ENCODE peak calls at places on chromosomes 13 and 19, in six cellular contexts. I, J, C, P, Z and D are unnamed samples.

GRCh38 chr19:4715529-4716221 is 8.0 kb downstream of the DPP9 start:
- DNase-seq in I (no peak), J (no peak), C (no peak), P (no peak), Z (no peak), D (no peak)

GRCh38 chr13:28984825-28985224 is 164.7 kb downstream of the MTUS2 start:
- DNase-seq in I (no peak), J (no peak), C (no peak), P (no peak), Z (no peak), D (no peak)

GRCh38 chr13:104984296-104984818 is 1551.1 kb downstream of the EFNB2 start:
- DNase-seq in I (no peak), J (peak), C (no peak), P (no peak), Z (no peak), D (no peak)

GRCh38 chr19:47239610-47240296 is 8.8 kb upstream of the BBC3 start:
- DNase-seq in I (peak), J (peak), C (no peak), P (no peak), Z (no peak), D (no peak)

GRCh38 chr19:54905908-54906511 is at the start of gene NCR1:
- DNase-seq in I (peak), J (no peak), C (no peak), P (no peak), Z (no peak), D (no peak)

GRCh38 chr13:77479326-77479725 is 56.2 kb upstream of the SCEL start:
- DNase-seq in I (no peak), J (no peak), C (no peak), P (no peak), Z (no peak), D (no peak)

GRCh38 chr19:30371960-30372824 is at the start of gene ZNF536:
- DNase-seq in I (no peak), J (no peak), C (no peak), P (no peak), Z (no peak), D (no peak)

GRCh38 chr19:7393934-7394508 is 45.3 kb downstream of the ARHGEF18 start:
- DNase-seq in I (no peak), J (no peak), C (no peak), P (no peak), Z (no peak), D (no peak)

GRCh38 chr19:38034153-38034835 is 127.3 kb downstream of the SIPA1L3 start:
- DNase-seq in I (no peak), J (peak), C (no peak), P (no peak), Z (no peak), D (no peak)

GRCh38 chr19:40907968-40908735 is 26.1 kb upstream of the CYP2A7 start:
- DNase-seq in I (peak), J (no peak), C (no peak), P (no peak), Z (no peak), D (no peak)

GRCh38 chr13:60009300-60010248 is 154.2 kb downstream of the DIAPH3 start:
- DNase-seq in I (no peak), J (no peak), C (no peak), P (no peak), Z (no peak), D (no peak)

GRCh38 chr13:50389726-50390125 is 374.5 kb downstream of the KCNRG start:
- DNase-seq in I (no peak), J (no peak), C (no peak), P (no peak), Z (no peak), D (no peak)

GRCh38 chr19:40744554-40745401 is 5.5 kb downstream of the ACTMAP start:
- DNase-seq in I (peak), J (no peak), C (no peak), P (no peak), Z (no peak), D (no peak)

GRCh38 chr19:44807162-44807561 is 1.7 kb upstream of the BCAM start:
- DNase-seq in I (no peak), J (no peak), C (no peak), P (no peak), Z (no peak), D (no peak)

GRCh38 chr13:30331331-30331771 is 24.0 kb upstream of the KATNAL1 start:
- DNase-seq in I (no peak), J (no peak), C (no peak), P (no peak), Z (no peak), D (no peak)

GRCh38 chr19:16207490-16208025 is 9.8 kb downstream of the AP1M1 start:
- DNase-seq in I (no peak), J (no peak), C (no peak), P (no peak), Z (no peak), D (no peak)

GRCh38 chr19:9782282-9782681 is 13.7 kb upstream of the ZNF846 start:
- DNase-seq in I (no peak), J (no peak), C (no peak), P (no peak), Z (no peak), D (no peak)

GRCh38 chr13:20219585-20219984 is 12.5 kb downstream of the GJB6 start:
- DNase-seq in I (peak), J (no peak), C (no peak), P (no peak), Z (no peak), D (no peak)

GRCh38 chr13:40205771-40206240 is 460.6 kb downstream of the FOXO1 start:
- DNase-seq in I (no peak), J (no peak), C (no peak), P (no peak), Z (no peak), D (no peak)

GRCh38 chr13:113934576-113934975 is 39.3 kb downstream of the C13orf46 start:
- DNase-seq in I (no peak), J (no peak), C (no peak), P (no peak), Z (no peak), D (no peak)

GRCh38 chr13:21501709-21502108 is 42.6 kb upstream of the ZDHHC20 start:
- DNase-seq in I (no peak), J (no peak), C (no peak), P (no peak), Z (no peak), D (no peak)

GRCh38 chr19:16185925-16186234 is 670 bp downstream of the FAM32A start:
- DNase-seq in I (no peak), J (no peak), C (no peak), P (peak), Z (no peak), D (no peak)

GRCh38 chr19:944171-944567 is 18.3 kb downstream of the ARID3A start:
- DNase-seq in I (no peak), J (no peak), C (no peak), P (no peak), Z (no peak), D (no peak)

GRCh38 chr13:40484101-40484800 is 182.2 kb downstream of the FOXO1 start:
- DNase-seq in I (no peak), J (no peak), C (no peak), P (no peak), Z (no peak), D (no peak)

GRCh38 chr19:8391274-8392016 is 1.3 kb downstream of the RAB11B start:
- DNase-seq in I (no peak), J (no peak), C (no peak), P (no peak), Z (no peak), D (no peak)

GRCh38 chr13:38341149-38341692 is 8.4 kb upstream of the UFM1 start:
- DNase-seq in I (no peak), J (no peak), C (no peak), P (no peak), Z (no peak), D (no peak)

GRCh38 chr13:90272356-90272755 is 1075.1 kb upstream of the MIR17HG start:
- DNase-seq in I (no peak), J (no peak), C (no peak), P (peak), Z (no peak), D (no peak)

GRCh38 chr13:50909605-50910482 is at the start of gene RNASEH2B:
- DNase-seq in I (peak), J (peak), C (peak), P (peak), Z (peak), D (no peak)

GRCh38 chr19:35901854-35902661 is at the start of gene HCST:
- DNase-seq in I (peak), J (peak), C (no peak), P (no peak), Z (no peak), D (no peak)

GRCh38 chr19:50422397-50423278 is 3.9 kb downstream of the SPIB start:
- DNase-seq in I (no peak), J (no peak), C (no peak), P (no peak), Z (no peak), D (no peak)

GRCh38 chr19:35608250-35608649 is 4.3 kb upstream of the HAUS5 start:
- DNase-seq in I (no peak), J (no peak), C (no peak), P (no peak), Z (no peak), D (no peak)

GRCh38 chr13:51267581-51267980 is 45.4 kb downstream of the FAM124A start:
- DNase-seq in I (no peak), J (no peak), C (no peak), P (no peak), Z (no peak), D (no peak)